ENCODE peak calls at places on chromosome 13, in five cellular contexts. Y, E, D, F and X are unnamed samples.

GRCh38 chr13:36904219-36904618 is 15.8 kb downstream of the SMAD9 start:
- DNase-seq in Y (no peak), E (no peak), D (no peak), F (no peak), X (no peak)

GRCh38 chr13:38662362-38662761 is 24.5 kb upstream of the FREM2 start:
- DNase-seq in Y (no peak), E (no peak), D (no peak), F (no peak), X (no peak)

GRCh38 chr13:81738364-81738763 is 1397.4 kb upstream of the SPRY2 start:
- DNase-seq in Y (no peak), E (no peak), D (no peak), F (no peak), X (no peak)

GRCh38 chr13:78816154-78816553 is 157.2 kb upstream of the OBI1 start:
- DNase-seq in Y (no peak), E (no peak), D (no peak), F (no peak), X (no peak)

GRCh38 chr13:112179995-112180394 is 113.0 kb downstream of the SOX1 start:
- DNase-seq in Y (no peak), E (no peak), D (no peak), F (no peak), X (no peak)

GRCh38 chr13:52845766-52846566 is 2.5 kb downstream of the PCDH8 start:
- DNase-seq in Y (peak; percentile 69), E (peak; percentile 48), D (no peak), F (no peak), X (peak; percentile 77)

GRCh38 chr13:106680796-106681482 is 113.0 kb upstream of the ARGLU1 start:
- DNase-seq in Y (peak; percentile 69), E (no peak), D (no peak), F (peak; percentile 32), X (no peak)

GRCh38 chr13:105774739-105775460 is 760.6 kb downstream of the EFNB2 start:
- DNase-seq in Y (no peak), E (no peak), D (peak; percentile 42), F (no peak), X (no peak)

GRCh38 chr13:90375851-90376250 is 971.6 kb upstream of the MIR17HG start:
- DNase-seq in Y (no peak), E (no peak), D (no peak), F (no peak), X (no peak)

GRCh38 chr13:114140909-114141255 is 8.5 kb upstream of the RASA3 start:
- DNase-seq in Y (no peak), E (no peak), D (no peak), F (no peak), X (no peak)

GRCh38 chr13:50650936-50651638 is 192.4 kb downstream of the DLEU7 start:
- DNase-seq in Y (no peak), E (no peak), D (no peak), F (no peak), X (no peak)

GRCh38 chr13:108435393-108436149 is 166.1 kb downstream of the TNFSF13B start:
- DNase-seq in Y (no peak), E (no peak), D (no peak), F (no peak), X (no peak)

GRCh38 chr13:105266615-105267014 is 1268.8 kb downstream of the EFNB2 start:
- DNase-seq in Y (no peak), E (no peak), D (no peak), F (no peak), X (no peak)

GRCh38 chr13:42654760-42655159 is 80.8 kb downstream of the TNFSF11 start:
- DNase-seq in Y (no peak), E (no peak), D (no peak), F (no peak), X (no peak)

GRCh38 chr13:80132741-80133601 is 208.0 kb downstream of the SPRY2 start:
- DNase-seq in Y (no peak), E (peak; percentile 73), D (peak; percentile 36), F (peak; percentile 74), X (peak; percentile 55)

GRCh38 chr13:80168089-80168850 is 172.7 kb downstream of the SPRY2 start:
- DNase-seq in Y (no peak), E (no peak), D (no peak), F (peak; percentile 9), X (no peak)

GRCh38 chr13:23069571-23069970 is 111.2 kb upstream of the SGCG start:
- DNase-seq in Y (no peak), E (no peak), D (no peak), F (no peak), X (no peak)

GRCh38 chr13:51315658-51316057 is 23.8 kb upstream of the SERPINE3 start:
- DNase-seq in Y (no peak), E (no peak), D (no peak), F (no peak), X (no peak)

GRCh38 chr13:67410645-67411044 is 180.5 kb upstream of the PCDH9 start:
- DNase-seq in Y (peak; percentile 21), E (no peak), D (no peak), F (no peak), X (no peak)

GRCh38 chr13:93727301-93728141 is 500.9 kb downstream of the GPC6 start:
- DNase-seq in Y (no peak), E (no peak), D (no peak), F (no peak), X (no peak)

GRCh38 chr13:23427342-23428182 is 5.9 kb downstream of the SACS start:
- DNase-seq in Y (no peak), E (no peak), D (no peak), F (no peak), X (no peak)

GRCh38 chr13:68697551-68697950 is 1410.1 kb upstream of the ATXN8OS start:
- DNase-seq in Y (no peak), E (no peak), D (no peak), F (no peak), X (no peak)

GRCh38 chr13:77026255-77026782 is 640 bp downstream of the FBXL3 start:
- DNase-seq in Y (peak; percentile 49), E (peak; percentile 94), D (peak; percentile 80), F (peak; percentile 76), X (peak; percentile 92)

GRCh38 chr13:107450931-107451330 is 764.4 kb downstream of the LIG4 start:
- DNase-seq in Y (no peak), E (no peak), D (no peak), F (peak; percentile 34), X (peak; percentile 77)

GRCh38 chr13:84433024-84433423 is 550.8 kb upstream of the SLITRK1 start:
- DNase-seq in Y (no peak), E (no peak), D (no peak), F (no peak), X (no peak)

GRCh38 chr13:79435549-79435948 is 29.5 kb upstream of the RBM26 start:
- DNase-seq in Y (no peak), E (no peak), D (no peak), F (no peak), X (no peak)

GRCh38 chr13:35978607-35979316 is 152.4 kb downstream of the DCLK1 start:
- DNase-seq in Y (peak; percentile 68), E (no peak), D (peak; percentile 17), F (peak; percentile 37), X (no peak)

GRCh38 chr13:51773515-51773914 is 30.4 kb downstream of the DHRS12 start:
- DNase-seq in Y (no peak), E (no peak), D (no peak), F (no peak), X (no peak)

GRCh38 chr13:57286511-57287098 is 119.6 kb downstream of the PRR20E start:
- DNase-seq in Y (no peak), E (no peak), D (no peak), F (no peak), X (no peak)

GRCh38 chr13:24110011-24110410 is 50.5 kb upstream of the SPATA13 start:
- DNase-seq in Y (no peak), E (no peak), D (no peak), F (no peak), X (no peak)

GRCh38 chr13:73015799-73016198 is 43.0 kb upstream of the KLF5 start:
- DNase-seq in Y (no peak), E (no peak), D (no peak), F (no peak), X (no peak)

GRCh38 chr13:80340643-80341097 is 256 bp downstream of the SPRY2 start:
- DNase-seq in Y (no peak), E (no peak), D (no peak), F (peak; percentile 41), X (peak; percentile 73)

GRCh38 chr13:20192470-20193141 is at the start of gene GJB2:
- DNase-seq in Y (no peak), E (no peak), D (peak; percentile 18), F (no peak), X (no peak)
- H3K27me3 ChIP-seq in Y (peaks cover 25% of the 10 kb centered on the region), E (peaks cover 2% of the 10 kb centered on the region), D (no peaks in the 10 kb centered on the region), F (peaks cover 60% of the 10 kb centered on the region), X (peaks cover 2% of the 10 kb centered on the region)

DNA sequence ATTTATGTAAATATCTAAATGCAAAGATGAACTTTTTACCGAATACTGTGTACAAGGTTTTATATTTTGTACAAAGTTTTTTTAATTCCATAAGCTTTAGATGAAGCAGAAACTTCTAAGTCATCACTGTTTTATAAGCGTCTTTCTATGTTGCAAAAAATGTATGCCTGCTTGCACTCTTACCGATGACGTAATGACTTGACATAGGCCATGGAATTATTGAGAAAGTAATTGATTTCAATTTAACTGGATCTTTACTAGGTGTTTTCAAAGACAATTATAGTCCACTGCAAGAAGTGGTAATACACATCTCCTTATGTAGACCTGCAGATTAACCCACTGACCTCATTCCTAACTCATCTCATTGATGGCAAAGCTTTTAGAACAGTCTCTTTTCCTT is 10.5 kb downstream of the DACH1 start:
- DNase-seq in Y (no peak), E (no peak), D (no peak), F (no peak), X (no peak)
- H3K27ac ChIP-seq in Y (no peak overlapping the region), E (no peak overlapping the region), D (no peak overlapping the region), F (no peak overlapping the region), X (no peak overlapping the region)

GRCh38 chr13:45534604-45535003 is 69.9 kb downstream of the COG3 start:
- DNase-seq in Y (no peak), E (no peak), D (no peak), F (no peak), X (no peak)

GRCh38 chr13:45527699-45528462 is 63.1 kb downstream of the COG3 start:
- DNase-seq in Y (no peak), E (no peak), D (peak; percentile 18), F (no peak), X (no peak)

DNA sequence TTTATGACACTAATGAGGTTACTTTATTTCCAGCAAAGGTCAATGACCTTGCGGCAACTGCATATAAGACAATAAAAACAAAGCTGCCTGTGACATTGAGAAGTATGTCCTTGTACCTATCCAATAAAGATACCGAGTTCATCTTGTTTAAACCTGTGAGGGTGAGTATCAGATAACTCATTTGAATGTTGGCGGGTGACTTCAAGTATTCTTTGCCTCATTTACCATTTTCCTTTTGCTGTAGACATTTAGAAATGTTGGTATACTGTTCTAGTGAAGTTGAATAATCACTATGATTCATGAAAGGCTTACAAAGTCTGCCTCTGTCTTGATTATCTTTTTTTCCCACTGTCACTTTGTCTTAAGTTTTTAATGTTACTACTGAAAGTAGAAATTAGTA is 65.0 kb downstream of the COG3 start:
- DNase-seq in Y (no peak), E (no peak), D (no peak), F (no peak), X (no peak)
- H3K27me3 ChIP-seq in Y (no peaks in the 10 kb centered on the region), E (no peaks in the 10 kb centered on the region), D (no peaks in the 10 kb centered on the region), F (no peaks in the 10 kb centered on the region), X (no peaks in the 10 kb centered on the region)

DNA sequence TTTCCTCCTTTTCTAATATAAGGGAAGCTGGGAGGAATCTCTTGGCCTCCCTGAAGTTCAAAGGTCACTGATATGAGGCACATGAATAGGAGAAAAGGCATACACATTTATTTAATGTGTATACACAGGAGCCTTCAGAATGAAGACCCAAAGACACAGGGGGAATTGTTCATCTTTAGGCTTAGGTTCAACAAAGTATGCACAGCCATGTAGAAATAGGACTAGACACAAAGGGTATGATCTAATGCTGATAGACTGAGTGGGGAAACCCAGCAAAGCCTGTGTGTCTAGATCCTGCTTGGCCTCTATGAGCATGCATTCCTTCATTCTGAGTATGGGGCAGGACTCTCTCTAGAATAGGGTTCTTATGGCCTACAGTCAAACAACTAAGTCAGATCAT is 177.1 kb upstream of the RFC3 start:
- DNase-seq in Y (no peak), E (no peak), D (no peak), F (no peak), X (no peak)
- H3K27ac ChIP-seq in Y (no peak overlapping the region), E (no peak overlapping the region), D (no peak overlapping the region), F (peak overlapping the region; percentile 60), X (no peak overlapping the region)